ENCODE peak calls at places on chromosomes 5 and 9, in seven cellular contexts. L is NT2/D1, P is activated T-cell treated with anti-CD3 and anti-CD28 coated beads for 24 hours, J is RPMI8226, R is NCI-H748 treated with DMSO at 0.1 percent for 48 hours, S is NCI-H2029, W is Right ventricle myocardium superior. G is an unnamed sample.

GRCh38 chr9:115220339-115221009 is 102.5 kb upstream of the TNC start:
- DNase-seq in J (no peak), R (peak), P (no peak), S (no peak), L (no peak), W (no peak), G (no peak)

GRCh38 chr5:74851684-74852353 is 14.4 kb downstream of the FAM169A start:
- DNase-seq in P (no peak), W (no peak), S (no peak), R (no peak), J (peak), L (no peak), G (no peak)

GRCh38 chr5:158174918-158175663 is 316.1 kb upstream of the CLINT1 start:
- DNase-seq in W (peak), J (peak), L (peak), S (no peak), R (peak), P (peak), G (no peak)

GRCh38 chr5:1186351-1187233 is 14.8 kb upstream of the SLC6A19 start:
- DNase-seq in P (no peak), S (no peak), R (no peak), W (peak), L (no peak), J (no peak), G (no peak)

GRCh38 chr5:125306741-125307140 is 560.3 kb upstream of the ZNF608 start:
- DNase-seq in R (no peak), W (no peak), P (no peak), L (no peak), S (no peak), J (no peak), G (no peak)

GRCh38 chr9:135908334-135909204 is 1.2 kb upstream of the CAMSAP1 start:
- DNase-seq in W (no peak), S (no peak), L (no peak), P (no peak), J (peak), R (no peak), G (no peak)

GRCh38 chr9:128103589-128103962 is 24.0 kb downstream of the PTGES2 start:
- DNase-seq in P (no peak), R (no peak), W (peak), L (no peak), J (no peak), S (no peak), G (no peak)

GRCh38 chr5:132459031-132459982 is 31.3 kb downstream of the IRF1 start:
- DNase-seq in P (no peak), L (no peak), R (no peak), S (no peak), W (no peak), J (peak), G (no peak)

GRCh38 chr5:142499591-142500384 is 175.0 kb upstream of the SPRY4 start:
- DNase-seq in S (peak), J (no peak), P (no peak), L (no peak), R (no peak), W (no peak), G (no peak)

GRCh38 chr9:37025381-37026084 is 8.5 kb downstream of the PAX5 start:
- DNase-seq in R (no peak), J (no peak), S (no peak), W (no peak), P (no peak), L (no peak), G (no peak)

GRCh38 chr5:24547127-24547526 is 97.7 kb downstream of the CDH10 start:
- DNase-seq in L (no peak), R (peak), S (peak), J (no peak), W (no peak), P (no peak), G (peak)

GRCh38 chr9:136551401-136552116 is 5.7 kb upstream of the NOTCH1 start:
- DNase-seq in J (peak), S (no peak), P (no peak), W (peak), L (no peak), R (no peak), G (no peak)

G was measured in NCI-H774.